ENCODE peak calls at places on chromosomes 3 and 15, in seven cellular contexts. D, E, L, H, W, Z and U are unnamed samples.

GRCh38 chr3:11136871-11137626 is 17.2 kb upstream of the HRH1 start:
- DNase-seq in D (no peak), E (peak), L (no peak), H (peak), W (peak), Z (no peak), U (no peak)

GRCh38 chr15:78341057-78341763 is 1.1 kb downstream of the CRABP1 start:
- DNase-seq in D (no peak), E (no peak), L (no peak), H (no peak), W (no peak), Z (no peak), U (no peak)

GRCh38 chr3:140922634-140923033 is 19.0 kb upstream of the SLC25A36 start:
- DNase-seq in D (no peak), E (peak), L (no peak), H (peak), W (no peak), Z (no peak), U (no peak)

GRCh38 chr3:190120161-190121060 is at the start of gene P3H2:
- DNase-seq in D (peak), E (peak), L (peak), H (peak), W (no peak), Z (peak), U (peak)

GRCh38 chr15:90364251-90364650 is 12.2 kb downstream of the ZNF774 start:
- DNase-seq in D (no peak), E (peak), L (no peak), H (peak), W (no peak), Z (no peak), U (no peak)

GRCh38 chr3:54649551-54649950 is 278.3 kb downstream of the LRTM1 start:
- DNase-seq in D (no peak), E (no peak), L (no peak), H (no peak), W (no peak), Z (no peak), U (no peak)

GRCh38 chr15:34217587-34218225 is 7.1 kb upstream of the EMC4 start:
- DNase-seq in D (no peak), E (no peak), L (no peak), H (peak), W (peak), Z (no peak), U (no peak)

GRCh38 chr3:157116017-157116416 is 43.9 kb downstream of the CCNL1 start:
- DNase-seq in D (no peak), E (no peak), L (no peak), H (no peak), W (no peak), Z (no peak), U (no peak)

GRCh38 chr3:28682126-28682525 is 333.5 kb upstream of the AZI2 start:
- DNase-seq in D (no peak), E (no peak), L (no peak), H (no peak), W (no peak), Z (no peak), U (no peak)

GRCh38 chr3:163543558-163544189 is 1534.6 kb downstream of the SI start:
- DNase-seq in D (no peak), E (no peak), L (no peak), H (no peak), W (no peak), Z (no peak), U (no peak)

GRCh38 chr3:47867451-47868017 is 64.6 kb downstream of the DHX30 start:
- DNase-seq in D (no peak), E (no peak), L (no peak), H (no peak), W (no peak), Z (no peak), U (no peak)

GRCh38 chr3:115141018-115141757 is 5.9 kb downstream of the ZBTB20 start:
- DNase-seq in D (no peak), E (no peak), L (no peak), H (no peak), W (no peak), Z (no peak), U (no peak)

GRCh38 chr3:133413166-133414020 is 13.5 kb downstream of the BFSP2 start:
- DNase-seq in D (peak), E (peak), L (no peak), H (peak), W (no peak), Z (no peak), U (no peak)

GRCh38 chr3:120597445-120598049 is 1.4 kb downstream of the NDUFB4 start:
- DNase-seq in D (no peak), E (no peak), L (no peak), H (no peak), W (no peak), Z (no peak), U (no peak)